ENCODE peak calls at places on chromosomes 7 and 10, in six cellular contexts. D is CD8-positive, alpha-beta T cell; B is brain microvascular endothelial cell; W is lung; E is upper lobe of left lung; C is uterus. K is an unnamed sample. For H3K36me3, the result is how much of the 10 kb centered on the place peaks cover.

GRCh38 chr7:38186593-38187314 is 8.7 kb downstream of the STARD3NL start:
- DNase-seq in D (no peak), C (no peak), W (no peak), B (peak), E (no peak), K (no peak)

GRCh38 chr10:96509017-96509641 is 4.6 kb downstream of the TLL2 start:
- DNase-seq in W (no peak), C (no peak), B (peak), E (no peak), D (no peak), K (peak)

GRCh38 chr10:128074589-128074988 is 51.6 kb downstream of the MKI67 start:
- DNase-seq in C (no peak), W (no peak), E (no peak), B (no peak), D (no peak), K (no peak)

GRCh38 chr10:122342293-122343134 is 32.0 kb upstream of the PLEKHA1 start:
- DNase-seq in B (peak), D (peak), E (no peak), C (peak), W (peak), K (no peak)

GRCh38 chr10:123854498-123854897 is 37.1 kb downstream of the CPXM2 start:
- DNase-seq in C (no peak), B (no peak), D (no peak), W (no peak), E (no peak), K (no peak)

GRCh38 chr7:66627876-66628360 is 763 bp upstream of the KCTD7 start:
- DNase-seq in E (peak), B (no peak), D (no peak), C (no peak), W (peak), K (no peak)

GRCh38 chr10:31126593-31126992 is 94.9 kb upstream of the ZNF438 start:
- DNase-seq in D (no peak), C (no peak), B (no peak), W (no peak), E (no peak), K (no peak)

GRCh38 chr7:24727165-24728120 is 29.8 kb downstream of the GSDME start:
- DNase-seq in W (no peak), E (no peak), D (no peak), C (peak), B (no peak), K (no peak)

GRCh38 chr7:17016402-17017010 is 134.7 kb upstream of the AGR3 start:
- DNase-seq in B (no peak), W (no peak), C (no peak), D (no peak), E (no peak), K (no peak)

GRCh38 chr10:114709966-114710365 is 51.9 kb upstream of the ABLIM1 start:
- DNase-seq in W (no peak), C (no peak), B (no peak), E (no peak), D (no peak), K (no peak)

GRCh38 chr10:83677795-83678194 is 461.5 kb upstream of the GHITM start:
- DNase-seq in E (no peak), B (no peak), C (no peak), W (no peak), D (no peak), K (no peak)

GRCh38 chr10:128130051-128130450 is 3.8 kb upstream of the MKI67 start:
- DNase-seq in W (no peak), B (no peak), E (no peak), D (no peak), C (no peak), K (no peak)

GRCh38 chr7:131052285-131052942 is 275.3 kb upstream of the MKLN1 start:
- DNase-seq in C (no peak), B (no peak), E (no peak), D (no peak), W (no peak), K (no peak)

GRCh38 chr7:128911441-128912031 is 1.0 kb upstream of the KCP start:
- DNase-seq in W (no peak), D (no peak), E (no peak), C (no peak), B (no peak), K (no peak)

GRCh38 chr10:43024942-43025700 is 51.7 kb upstream of the RET start:
- DNase-seq in B (no peak), E (no peak), C (no peak), W (no peak), D (no peak), K (no peak)

GRCh38 chr10:133276100-133276434 is 601 bp downstream of the ADAM8 start:
- DNase-seq in C (no peak), D (no peak), B (no peak), W (no peak), E (no peak), K (no peak)
- H3K4me3 ChIP-seq in C (no peak), D (peak), B (no peak), W (no peak), E (peak), K (no peak)

DNA sequence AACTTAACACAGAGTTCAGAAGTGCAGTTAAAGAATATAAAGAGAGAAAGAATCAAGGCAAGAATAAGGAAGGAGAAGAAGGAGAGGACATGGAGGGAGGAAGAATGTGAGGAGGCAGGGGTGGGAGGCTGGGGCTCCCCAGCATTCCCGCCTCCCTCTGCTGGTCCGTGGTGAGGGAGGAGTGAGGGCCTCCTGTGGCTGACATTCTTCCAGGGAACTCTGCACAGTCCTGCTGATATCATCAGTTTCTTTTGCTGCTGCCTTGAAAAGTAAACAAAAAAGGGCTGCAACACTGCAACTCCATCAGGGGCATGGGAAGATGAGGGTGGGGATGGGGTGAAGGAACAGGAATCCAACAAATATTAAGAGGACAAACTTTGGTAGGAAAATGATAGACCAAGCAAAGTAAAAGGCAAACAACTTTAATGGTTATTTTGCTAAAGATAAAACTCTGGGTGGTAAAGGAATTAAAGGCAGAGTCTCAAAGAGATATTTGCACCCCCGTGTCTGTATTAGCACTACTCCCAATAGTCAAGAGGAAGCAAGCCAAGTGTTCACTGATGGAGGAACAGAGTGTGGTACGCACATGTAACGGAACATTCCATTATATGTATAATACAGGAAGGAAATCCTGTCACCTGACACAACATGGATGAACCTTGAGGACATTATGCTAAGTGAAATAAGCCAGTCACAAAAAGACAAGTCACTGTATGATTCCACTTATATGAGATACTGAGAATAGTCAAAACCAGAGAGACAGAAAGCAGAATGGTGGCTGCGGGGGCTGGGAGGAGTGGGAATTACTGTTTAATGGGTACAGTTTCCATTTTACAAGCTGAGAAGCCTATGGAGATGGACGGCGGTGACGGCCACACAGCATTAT is 8.0 kb upstream of the SPOCK2 start:
- DNase-seq in E (no peak), C (no peak), D (no peak), W (no peak), B (peak), K (no peak)
- H3K36me3 ChIP-seq in E (under half), C (under half), D (under half), W (under half), B (under half), K (under half)

DNA sequence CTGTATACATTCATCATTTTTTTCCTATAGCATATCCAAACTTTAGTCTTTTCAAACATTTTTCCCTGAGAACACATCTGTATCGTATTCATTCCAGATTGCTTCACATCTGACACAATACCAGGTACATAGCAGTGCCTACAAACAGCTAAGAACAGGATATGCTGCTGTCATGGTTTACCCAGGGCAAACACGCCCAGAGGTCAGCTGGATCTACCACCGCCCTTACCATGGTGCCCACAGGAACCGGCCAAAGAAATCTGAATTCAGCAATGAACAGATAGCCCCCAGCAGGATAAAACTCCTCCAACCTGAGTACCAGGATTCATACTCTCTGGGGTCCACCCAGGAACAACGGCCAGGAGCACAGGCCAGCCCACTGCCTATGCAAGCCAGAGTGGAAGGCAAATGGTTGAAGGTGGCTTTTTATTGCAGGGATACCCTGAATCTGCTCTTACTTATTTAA is 43.0 kb downstream of the TNS3 start:
- DNase-seq in D (no peak), B (no peak), C (no peak), W (no peak), E (no peak), K (no peak)
- H3K4me3 ChIP-seq in D (no peak), B (peak), C (no peak), W (no peak), E (no peak), K (no peak)

GRCh38 chr10:119449760-119450461 is 92.6 kb downstream of the RGS10 start:
- DNase-seq in C (peak), E (peak), B (peak), D (no peak), W (peak), K (no peak)

GRCh38 chr10:119447823-119448546 is 94.5 kb downstream of the RGS10 start:
- DNase-seq in B (no peak), C (no peak), E (no peak), W (no peak), D (no peak), K (no peak)

GRCh38 chr10:119448579-119449209 is 93.8 kb downstream of the RGS10 start:
- DNase-seq in C (no peak), W (no peak), E (no peak), B (no peak), D (no peak), K (no peak)

GRCh38 chr10:119450606-119451304 is 91.8 kb downstream of the RGS10 start:
- DNase-seq in W (no peak), C (no peak), E (no peak), D (no peak), B (peak), K (no peak)

GRCh38 chr10:119449210-119449584 is 93.3 kb downstream of the RGS10 start:
- DNase-seq in B (no peak), W (no peak), C (no peak), E (no peak), D (no peak), K (no peak)
- H3K36me3 ChIP-seq in B (under half), W (under half), C (under half), E (half or more), D (under half), K (under half)

DNA sequence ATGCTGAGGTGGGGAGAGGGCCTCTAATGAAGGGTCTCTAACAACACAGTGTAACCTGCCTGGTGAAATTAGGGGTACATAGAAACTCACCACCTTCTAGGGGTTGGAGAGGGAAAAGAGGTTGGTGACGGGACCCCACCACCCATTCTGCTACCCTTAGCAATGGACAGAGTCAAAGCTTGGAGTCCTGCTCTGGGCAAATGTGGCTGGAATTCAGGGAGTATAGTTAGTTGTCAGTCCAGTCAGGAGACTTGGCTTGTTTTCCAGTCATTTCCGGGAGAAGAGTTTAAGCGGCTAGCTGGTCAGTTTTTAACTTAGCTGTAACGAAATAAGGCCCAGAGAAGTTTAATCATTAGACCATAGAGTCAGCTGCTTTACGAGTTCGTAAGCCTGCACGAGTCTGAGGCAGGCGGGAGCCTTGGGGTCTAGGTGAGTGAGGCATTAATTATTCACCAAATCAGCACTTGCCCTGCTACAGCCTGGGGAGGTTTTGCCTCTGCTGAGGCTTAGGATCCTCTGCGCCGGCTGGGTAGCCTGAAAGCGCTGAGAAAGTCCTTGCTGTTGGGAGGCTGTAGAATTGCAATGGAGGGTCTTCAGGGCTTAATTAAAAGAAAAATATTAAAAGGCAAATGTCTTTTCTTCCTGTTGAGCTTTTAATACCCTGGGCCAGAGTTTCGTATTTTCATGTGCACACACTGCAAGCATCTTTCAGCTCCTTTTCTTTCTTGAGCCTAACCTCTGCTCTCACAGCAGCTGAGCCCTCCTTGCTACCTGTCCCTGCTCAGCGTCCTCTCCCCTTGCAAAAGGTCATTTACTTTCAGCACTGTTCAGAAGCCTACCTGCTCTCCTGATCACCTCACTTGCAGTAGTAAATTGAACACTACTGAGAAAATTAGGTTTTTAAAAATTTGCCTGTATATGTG is 1.5 kb upstream of the LAMB1 start:
- DNase-seq in W (no peak), D (no peak), B (peak), C (peak), E (no peak), K (no peak)
- H3K4me3 ChIP-seq in W (no peak), D (no peak), B (no peak), C (no peak), E (no peak), K (no peak)

DNA sequence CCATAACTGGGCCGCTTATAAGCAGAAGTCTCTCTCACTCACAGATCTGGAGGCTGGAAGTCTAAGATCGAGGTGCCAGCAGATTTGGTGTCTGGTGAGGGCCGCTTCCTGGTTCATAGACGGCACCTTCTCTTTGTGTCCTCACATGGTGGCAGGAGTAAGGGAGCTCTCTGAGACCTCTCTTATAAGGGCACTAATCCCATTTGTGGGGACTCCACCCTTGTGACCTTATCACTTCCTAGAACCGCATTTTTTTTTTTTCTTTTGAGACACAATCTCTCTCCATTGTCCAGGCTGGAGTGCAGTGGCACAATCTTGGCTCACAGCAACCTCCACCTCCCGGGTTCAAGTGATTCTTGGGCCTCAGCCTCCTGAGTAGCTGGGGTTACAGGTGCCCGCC is 8.1 kb downstream of the FBH1 start:
- DNase-seq in W (no peak), D (no peak), E (no peak), B (no peak), C (no peak), K (no peak)
- H3K36me3 ChIP-seq in W (under half), D (under half), E (under half), B (under half), C (under half), K (under half)

K was measured in iPS DF 6.9.